ENCODE peak calls at places on chromosomes 16 and 17, in five cellular contexts. T, Q, J, B and R are unnamed samples.

GRCh38 chr16:1333149-1333812 is at the start of gene BAIAP3:
- DNase-seq in T (peak; percentile 30), Q (no peak), J (peak; percentile 52), B (peak; percentile 77), R (no peak)

GRCh38 chr17:16380640-16381495 is at the start of gene UBB:
- DNase-seq in T (peak; percentile 91), Q (peak; percentile 98), J (peak; percentile 98), B (peak; percentile 99), R (peak; percentile 93)

GRCh38 chr17:57956311-57957119 is 1.3 kb upstream of the CUEDC1 start:
- DNase-seq in T (no peak), Q (no peak), J (peak; percentile 9), B (no peak), R (no peak)

GRCh38 chr17:12512712-12513355 is 152.9 kb upstream of the MYOCD start:
- DNase-seq in T (no peak), Q (no peak), J (no peak), B (no peak), R (no peak)

GRCh38 chr17:8896641-8897635 is 29.5 kb upstream of the PIK3R6 start:
- DNase-seq in T (no peak), Q (no peak), J (no peak), B (no peak), R (no peak)

GRCh38 chr16:87185983-87186382 is 131.2 kb downstream of the C16orf95 start:
- DNase-seq in T (no peak), Q (no peak), J (no peak), B (no peak), R (no peak)

GRCh38 chr16:81293909-81294802 is 20.6 kb upstream of the GAN start:
- DNase-seq in T (no peak), Q (no peak), J (no peak), B (no peak), R (no peak)

GRCh38 chr17:79114455-79115301 is 40.1 kb downstream of the ENGASE start:
- DNase-seq in T (no peak), Q (no peak), J (peak; percentile 66), B (peak; percentile 73), R (no peak)

GRCh38 chr17:38750312-38751121 is 2.0 kb upstream of the PSMB3 start:
- DNase-seq in T (no peak), Q (no peak), J (no peak), B (peak; percentile 75), R (no peak)

GRCh38 chr16:80806957-80807356 is 2.6 kb upstream of the CDYL2 start:
- DNase-seq in T (peak; percentile 26), Q (no peak), J (no peak), B (no peak), R (peak; percentile 48)

GRCh38 chr16:77794586-77794985 is 6.2 kb downstream of the VAT1L start:
- DNase-seq in T (no peak), Q (no peak), J (no peak), B (no peak), R (no peak)

GRCh38 chr16:87608400-87608985 is 6.2 kb downstream of the JPH3 start:
- DNase-seq in T (peak; percentile 15), Q (no peak), J (peak; percentile 50), B (peak; percentile 87), R (peak; percentile 15)

GRCh38 chr17:55433029-55433628 is 11.5 kb upstream of the MMD start:
- DNase-seq in T (no peak), Q (no peak), J (peak; percentile 32), B (no peak), R (peak; percentile 83)

GRCh38 chr17:63775420-63775819 is 1.4 kb downstream of the DDX42 start:
- DNase-seq in T (no peak), Q (no peak), J (no peak), B (peak; percentile 10), R (no peak)

GRCh38 chr16:68995011-68995504 is 110.4 kb upstream of the HAS3 start:
- DNase-seq in T (no peak), Q (peak; percentile 31), J (no peak), B (peak; percentile 59), R (peak; percentile 91)

GRCh38 chr16:58301052-58301451 is 6.2 kb upstream of the PRSS54 start:
- DNase-seq in T (no peak), Q (no peak), J (no peak), B (no peak), R (no peak)

GRCh38 chr16:85350146-85350728 is 238.0 kb upstream of the CIBAR2 start:
- DNase-seq in T (no peak), Q (no peak), J (peak; percentile 90), B (no peak), R (no peak)

GRCh38 chr17:69972251-69972650 is 102.8 kb upstream of the KCNJ16 start:
- DNase-seq in T (no peak), Q (no peak), J (no peak), B (no peak), R (no peak)

GRCh38 chr17:9628509-9628908 is 16.8 kb upstream of the USP43 start:
- DNase-seq in T (no peak), Q (no peak), J (no peak), B (no peak), R (no peak)

GRCh38 chr16:69917739-69918138 is 33.4 kb upstream of the CLEC18A start:
- DNase-seq in T (no peak), Q (peak; percentile 46), J (peak; percentile 80), B (peak; percentile 76), R (peak; percentile 4)

GRCh38 chr16:30927789-30928378 is 4.5 kb downstream of the FBXL19 start:
- DNase-seq in T (no peak), Q (peak; percentile 85), J (peak; percentile 54), B (peak; percentile 81), R (peak; percentile 97)

GRCh38 chr16:50711862-50712567 is 18.6 kb downstream of the NOD2 start:
- DNase-seq in T (no peak), Q (no peak), J (peak; percentile 24), B (no peak), R (no peak)

GRCh38 chr17:16473286-16474011 is 18.5 kb downstream of the LRRC75A start:
- DNase-seq in T (no peak), Q (no peak), J (no peak), B (no peak), R (no peak)

GRCh38 chr16:28838558-28838918 is 7.6 kb downstream of the TUFM start:
- DNase-seq in T (no peak), Q (no peak), J (no peak), B (no peak), R (no peak)

GRCh38 chr17:79413591-79413990 is 197.3 kb downstream of the RBFOX3 start:
- DNase-seq in T (no peak), Q (no peak), J (peak; percentile 52), B (no peak), R (no peak)

GRCh38 chr17:57197672-57198071 is 58.7 kb upstream of the MSI2 start:
- DNase-seq in T (no peak), Q (no peak), J (no peak), B (no peak), R (no peak)

GRCh38 chr16:12416136-12416787 is 387.4 kb downstream of the CPPED1 start:
- DNase-seq in T (no peak), Q (no peak), J (no peak), B (no peak), R (no peak)

DNA sequence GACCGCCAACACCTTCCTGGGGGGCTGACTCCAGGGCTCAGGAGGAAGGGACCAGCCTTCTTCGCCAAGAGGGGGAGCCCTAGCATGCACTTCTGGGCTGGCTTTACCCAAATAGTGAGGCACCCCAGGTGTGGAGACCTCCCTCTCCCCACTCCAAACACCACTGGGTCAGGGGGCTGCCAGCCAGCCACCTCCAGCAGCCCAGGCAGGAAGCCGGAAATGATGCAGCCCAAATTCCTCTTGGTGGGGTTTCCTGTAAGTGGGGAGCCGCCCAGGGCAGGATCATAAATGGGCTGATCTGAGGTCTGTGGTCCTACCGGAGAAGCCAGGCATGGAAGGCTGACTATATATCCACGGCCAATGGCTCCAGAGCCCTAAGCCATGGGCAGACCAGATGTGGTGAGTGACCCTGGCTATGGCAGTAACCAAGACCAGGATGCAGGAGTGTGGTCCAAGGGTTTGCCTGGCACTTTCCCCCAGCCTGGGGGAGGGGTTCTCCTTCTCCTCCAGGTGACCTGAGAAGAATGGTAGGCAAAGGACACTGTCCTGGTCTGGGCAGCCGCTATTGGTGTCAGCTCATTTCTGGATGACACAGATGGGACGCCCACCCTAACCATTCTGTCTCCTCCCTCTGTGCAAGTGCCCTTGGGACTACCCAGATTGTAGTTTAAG is 4.2 kb downstream of the GIT1 start:
- DNase-seq in T (no peak), Q (no peak), J (peak; percentile 19), B (no peak), R (no peak)
- TF ChIP-seq CTCF in T (peak; percentile 41), Q (peak; percentile 72), J (no peak), B (peak; percentile 38), R (no peak)

DNA sequence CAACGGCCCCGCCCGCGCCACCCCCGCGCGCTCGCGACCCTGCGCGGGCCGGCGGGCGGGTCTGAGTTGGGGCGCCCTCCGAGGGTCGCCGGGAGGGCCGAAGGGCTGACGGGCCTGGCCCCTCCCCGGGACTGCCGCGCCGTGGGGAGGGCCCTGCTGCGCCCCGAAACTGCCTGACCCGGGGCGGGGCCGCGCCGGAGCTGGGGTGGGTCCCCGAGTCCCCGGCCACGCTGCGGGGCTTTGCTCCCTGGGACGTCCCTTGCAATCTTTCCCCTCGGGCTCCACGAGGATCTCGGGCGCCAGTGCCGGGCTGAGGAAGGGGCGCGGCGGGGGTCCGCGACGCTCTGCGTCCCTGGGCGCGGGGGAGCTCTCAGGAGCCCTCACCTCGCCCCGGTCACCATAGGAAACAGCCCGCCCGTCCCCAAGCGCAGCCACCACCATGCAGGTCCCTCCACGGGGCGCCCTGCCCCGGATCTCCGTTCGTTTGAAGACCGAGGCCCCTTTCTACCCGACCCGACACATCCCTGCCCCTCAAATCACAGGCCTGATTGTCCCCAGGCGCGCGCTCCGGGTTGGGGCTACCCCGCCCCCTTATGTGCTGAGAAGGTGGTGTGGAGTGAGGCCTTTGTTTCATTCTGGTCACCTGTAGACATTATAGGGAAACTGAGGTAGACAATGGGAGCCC is 527 bp upstream of the ACTG1 start:
- DNase-seq in T (peak; percentile 46), Q (no peak), J (peak; percentile 74), B (peak; percentile 87), R (no peak)
- H3K4me1 ChIP-seq in T (peaks cover 50% of the 10 kb centered on the region), Q (peaks cover 16% of the 10 kb centered on the region), J (peaks cover 56% of the 10 kb centered on the region), B (peaks cover 25% of the 10 kb centered on the region), R (peaks cover 8% of the 10 kb centered on the region)

DNA sequence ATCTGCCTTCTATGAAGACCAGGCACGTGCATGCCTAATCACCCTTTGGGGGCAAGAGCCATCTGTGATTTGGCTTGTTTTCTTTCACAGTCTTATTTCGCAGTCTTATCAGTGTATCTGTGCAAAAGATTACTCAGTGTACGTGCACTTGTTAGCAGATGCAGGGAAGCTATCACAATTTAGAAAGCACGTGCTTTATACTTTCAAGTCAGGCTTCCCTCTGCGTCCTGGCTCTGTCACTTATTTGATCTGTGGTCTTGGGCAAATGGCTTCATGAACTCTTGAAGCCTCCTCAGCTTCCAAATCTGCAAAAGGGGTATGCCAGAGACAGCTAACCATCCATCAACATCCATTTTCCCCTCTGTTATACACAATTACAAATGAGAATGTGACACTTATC is 246.4 kb downstream of the XYLT1 start:
- DNase-seq in T (no peak), Q (no peak), J (no peak), B (no peak), R (no peak)
- TF ChIP-seq CTCF in T (no peak), Q (no peak), J (no peak), B (no peak), R (no peak)

GRCh38 chr17:41781404-41782110 is 5.0 kb downstream of the JUP start:
- DNase-seq in T (no peak), Q (no peak), J (no peak), B (no peak), R (no peak)

GRCh38 chr17:41779954-41780353 is 6.6 kb downstream of the JUP start:
- DNase-seq in T (no peak), Q (no peak), J (no peak), B (no peak), R (no peak)

GRCh38 chr17:41784207-41784744 is 2.2 kb downstream of the JUP start:
- DNase-seq in T (no peak), Q (no peak), J (peak; percentile 66), B (peak; percentile 76), R (no peak)

GRCh38 chr17:41785091-41785875 is 1.2 kb downstream of the JUP start:
- DNase-seq in T (no peak), Q (peak; percentile 89), J (no peak), B (peak; percentile 94), R (no peak)

GRCh38 chr17:41782142-41782541 is 4.4 kb downstream of the JUP start:
- DNase-seq in T (no peak), Q (no peak), J (peak; percentile 48), B (no peak), R (no peak)
- H3K4me1 ChIP-seq in T (peaks cover 19% of the 10 kb centered on the region), Q (peaks cover 27% of the 10 kb centered on the region), J (peaks cover 69% of the 10 kb centered on the region), B (peaks cover 35% of the 10 kb centered on the region), R (peaks cover 52% of the 10 kb centered on the region)